ENCODE peak calls at places on chromosomes 6 and 20, in ten cellular contexts. J is NCI-H526 treated with DMSO at 0.1 percent for 48 hours; D is endothelial cell of umbilical vein; U is effector memory CD4-positive, alpha-beta T cell; X is NCI-H1417; B is NCI-H510A treated with DMSO at 0.1 percent for 48 hours; N is adipocyte; I is T47D; T is stimulated activated naive B cell treated with anti-CD40 and anti-IgM and Interleukin-4, amounts not matched to agents 10 μg/mL and 1 μg/mL and 100 μg/mL, for 72 hours; F is GM19239. K is an unnamed sample.
A peak's percentile ranks its signal among the peaks of the same experiment; 100 is the strongest.

GRCh38 chr6:6969761-6970223 is 138.0 kb upstream of the RREB1 start:
- DNase-seq in X (peak; percentile 27), U (no peak), T (no peak), J (peak; percentile 50), D (no peak), N (no peak), B (peak; percentile 36), I (no peak), F (no peak), K (no peak)

GRCh38 chr20:46681032-46681854 is 8.0 kb downstream of the TP53RK start:
- DNase-seq in D (peak; percentile 52), X (peak; percentile 80), U (peak; percentile 47), I (peak; percentile 54), B (peak; percentile 85), F (peak; percentile 44), N (peak; percentile 61), J (peak; percentile 45), T (peak; percentile 41), K (peak; percentile 60)

GRCh38 chr6:157068691-157069228 is 254.6 kb downstream of the TMEM242 start:
- DNase-seq in X (no peak), F (peak; percentile 30), B (no peak), I (no peak), J (no peak), D (no peak), T (peak; percentile 11), N (peak; percentile 19), U (no peak), K (no peak)

GRCh38 chr6:56899311-56899710 is 55.6 kb upstream of the BEND6 start:
- DNase-seq in J (no peak), U (no peak), D (no peak), T (no peak), N (peak; percentile 74), F (no peak), X (no peak), B (no peak), I (no peak), K (peak; percentile 68)

GRCh38 chr6:147821266-147821665 is 312.8 kb downstream of the SAMD5 start:
- DNase-seq in D (no peak), U (no peak), F (no peak), J (no peak), N (no peak), X (no peak), I (no peak), B (no peak), T (no peak), K (no peak)

GRCh38 chr6:36368921-36369880 is 18.3 kb downstream of the ETV7 start:
- DNase-seq in F (no peak), N (peak; percentile 89), T (no peak), I (no peak), B (peak; percentile 93), J (no peak), D (no peak), U (no peak), X (peak; percentile 97), K (peak; percentile 92)

GRCh38 chr6:91167846-91168245 is 581.0 kb upstream of the MAP3K7 start:
- DNase-seq in U (no peak), F (no peak), X (no peak), D (no peak), J (no peak), N (no peak), B (no peak), I (no peak), T (no peak), K (no peak)

GRCh38 chr6:13496508-13497180 is 9.2 kb upstream of the GFOD1 start:
- DNase-seq in F (no peak), I (no peak), B (no peak), J (no peak), U (no peak), D (peak; percentile 53), T (no peak), N (no peak), X (no peak), K (no peak)

GRCh38 chr20:64140956-64141355 is 23.3 kb upstream of the MYT1 start:
- DNase-seq in J (no peak), N (no peak), U (no peak), X (no peak), I (no peak), B (no peak), F (no peak), T (no peak), D (no peak), K (no peak)

GRCh38 chr6:62357826-62358225 is 71.8 kb upstream of the KHDRBS2 start:
- DNase-seq in D (no peak), U (no peak), J (no peak), X (no peak), I (no peak), N (no peak), F (no peak), B (no peak), T (no peak), K (no peak)

GRCh38 chr20:25055711-25056492 is 2.0 kb downstream of the ACSS1 start:
- DNase-seq in J (no peak), U (no peak), F (no peak), X (no peak), B (no peak), I (no peak), D (peak; percentile 9), N (peak; percentile 21), T (no peak), K (no peak)

GRCh38 chr6:35008858-35009257 is 119.8 kb downstream of the ANKS1A start:
- DNase-seq in F (no peak), D (no peak), J (no peak), X (no peak), N (no peak), U (no peak), T (no peak), I (no peak), B (no peak), K (no peak)

GRCh38 chr6:7171119-7171518 is 63.4 kb downstream of the RREB1 start:
- DNase-seq in D (no peak), T (no peak), F (no peak), B (peak; percentile 77), J (no peak), N (no peak), X (peak; percentile 52), I (no peak), U (no peak), K (no peak)

GRCh38 chr6:50098306-50098705 is 48.6 kb upstream of the DEFB112 start:
- DNase-seq in X (no peak), J (no peak), B (no peak), T (no peak), D (no peak), F (no peak), I (no peak), N (no peak), U (no peak), K (no peak)

GRCh38 chr6:142210606-142211005 is 63.5 kb downstream of the VTA1 start:
- DNase-seq in N (no peak), I (no peak), J (no peak), B (no peak), D (peak; percentile 77), U (no peak), F (no peak), T (no peak), X (no peak), K (no peak)

GRCh38 chr6:31614674-31615578 is at the start of gene AIF1:
- DNase-seq in I (no peak), U (no peak), T (no peak), F (no peak), N (no peak), B (no peak), J (no peak), D (no peak), X (no peak), K (no peak)

GRCh38 chr6:33118525-33119123 is 42.8 kb downstream of the HLA-DPB1 start:
- DNase-seq in J (peak; percentile 63), I (peak; percentile 31), N (peak; percentile 84), X (peak; percentile 74), T (no peak), D (peak; percentile 57), U (no peak), B (peak; percentile 83), F (no peak), K (peak; percentile 28)

GRCh38 chr6:1538348-1538747 is 71.4 kb upstream of the FOXC1 start:
- DNase-seq in U (no peak), N (no peak), D (no peak), T (no peak), B (no peak), X (no peak), F (no peak), I (no peak), J (peak; percentile 59), K (no peak)

GRCh38 chr6:56211724-56212123 is 35.7 kb downstream of the COL21A1 start:
- DNase-seq in D (no peak), J (no peak), B (no peak), T (no peak), X (no peak), U (no peak), F (no peak), N (no peak), I (no peak), K (no peak)

GRCh38 chr6:117906905-117907599 is at the start of gene SLC35F1:
- DNase-seq in X (peak; percentile 84), B (peak; percentile 44), N (peak; percentile 45), F (peak; percentile 39), I (peak; percentile 64), J (peak; percentile 75), U (no peak), T (no peak), D (peak; percentile 31), K (peak; percentile 77)

GRCh38 chr6:42118162-42119001 is 24.0 kb downstream of the C6orf132 start:
- DNase-seq in B (no peak), F (no peak), U (no peak), J (peak; percentile 15), X (no peak), N (peak; percentile 75), D (no peak), I (no peak), T (no peak), K (peak; percentile 91)

GRCh38 chr6:75207211-75207984 is 1.5 kb upstream of the COL12A1 start:
- DNase-seq in D (peak; percentile 28), U (no peak), T (no peak), B (no peak), J (no peak), N (no peak), F (no peak), I (no peak), X (no peak), K (no peak)

GRCh38 chr6:44009425-44010321 is 117.6 kb downstream of the MRPL14 start:
- DNase-seq in T (no peak), I (no peak), D (no peak), J (no peak), B (no peak), F (no peak), U (no peak), X (no peak), N (no peak), K (no peak)

GRCh38 chr6:16727996-16728395 is 33.3 kb downstream of the ATXN1 start:
- DNase-seq in J (no peak), D (no peak), X (no peak), U (no peak), I (no peak), B (no peak), N (no peak), F (no peak), T (no peak), K (no peak)

GRCh38 chr6:146857180-146857959 is 258.6 kb downstream of the ADGB start:
- DNase-seq in F (peak; percentile 47), B (peak; percentile 57), U (peak; percentile 55), I (peak; percentile 26), J (peak; percentile 54), T (peak; percentile 61), X (peak; percentile 95), D (peak; percentile 77), N (peak; percentile 97), K (peak; percentile 94)

GRCh38 chr6:106098383-106099234 is 12.5 kb downstream of the PRDM1 start:
- DNase-seq in T (peak; percentile 24), X (no peak), I (no peak), B (no peak), N (peak; percentile 47), U (peak; percentile 59), D (peak; percentile 71), J (no peak), F (no peak), K (peak; percentile 65)

GRCh38 chr6:1063671-1064355 is 248.1 kb upstream of the FOXQ1 start:
- DNase-seq in X (no peak), I (no peak), N (peak; percentile 74), U (no peak), T (no peak), B (no peak), F (no peak), J (no peak), D (no peak), K (peak; percentile 79)

GRCh38 chr20:1943267-1944002 is 48.2 kb downstream of the SIRPA start:
- DNase-seq in T (no peak), U (no peak), B (no peak), X (peak; percentile 36), J (no peak), N (no peak), I (no peak), F (no peak), D (no peak), K (peak; percentile 88)

K was measured in AG20443.